ENCODE peak calls at places on chromosomes 13 and 19, in four cellular contexts. Q is H9, U is trophoblast cell, M is mesenchymal stem cell. I is an unnamed sample.

GRCh38 chr19:1045247-1045603 is 5.3 kb downstream of the ABCA7 start:
- DNase-seq in Q (peak; percentile 97), M (peak; percentile 58), U (peak; percentile 62), I (no peak)

GRCh38 chr19:48741222-48741999 is 1.0 kb upstream of the RASIP1 start:
- DNase-seq in M (no peak), Q (peak; percentile 78), U (peak; percentile 23), I (no peak)

GRCh38 chr19:33438987-33439781 is 65.7 kb downstream of the CEBPG start:
- DNase-seq in M (no peak), Q (no peak), U (no peak), I (no peak)

GRCh38 chr19:46935066-46935663 is 74.4 kb downstream of the ARHGAP35 start:
- DNase-seq in U (no peak), M (peak; percentile 47), Q (no peak), I (no peak)

GRCh38 chr19:41219924-41220567 is 1.0 kb downstream of the AXL start:
- DNase-seq in U (no peak), M (peak; percentile 79), Q (no peak), I (no peak)

GRCh38 chr19:55831846-55832245 is at the start of gene NLRP11:
- DNase-seq in U (no peak), Q (no peak), M (no peak), I (no peak)

GRCh38 chr13:112975401-112975939 is 6.5 kb downstream of the MCF2L start:
- DNase-seq in Q (no peak), M (no peak), U (no peak), I (no peak)

GRCh38 chr19:45670670-45671453 is 2.8 kb downstream of the GIPR start:
- DNase-seq in U (peak; percentile 90), M (peak; percentile 88), Q (peak; percentile 96), I (peak; percentile 76)

GRCh38 chr13:107977175-107977574 is 238.2 kb downstream of the LIG4 start:
- DNase-seq in M (no peak), U (no peak), Q (no peak), I (no peak)

GRCh38 chr19:19948800-19949199 is 48.1 kb downstream of the ZNF93 start:
- DNase-seq in U (no peak), M (no peak), Q (no peak), I (no peak)

GRCh38 chr13:96082640-96083039 is 7.3 kb upstream of the HS6ST3 start:
- DNase-seq in Q (no peak), U (no peak), M (no peak), I (no peak)

GRCh38 chr13:97577026-97577425 is 143.1 kb downstream of the RAP2A start:
- DNase-seq in U (no peak), Q (no peak), M (no peak), I (no peak)

GRCh38 chr13:46197299-46197975 is 14.3 kb upstream of the LRRC63 start:
- DNase-seq in U (peak; percentile 89), Q (no peak), M (peak; percentile 5), I (no peak)

GRCh38 chr19:17680235-17680722 is 7.9 kb downstream of the UNC13A start:
- DNase-seq in Q (peak; percentile 52), M (peak; percentile 96), U (peak; percentile 47), I (no peak)

GRCh38 chr19:49512970-49513745 is 697 bp downstream of the FCGRT start:
- DNase-seq in M (peak; percentile 40), Q (peak; percentile 82), U (no peak), I (peak; percentile 53)

GRCh38 chr13:78572459-78572858 is 30.9 kb downstream of the POU4F1 start:
- DNase-seq in Q (no peak), M (no peak), U (no peak), I (no peak)

GRCh38 chr13:110337287-110337686 is 30.2 kb downstream of the COL4A2 start:
- DNase-seq in M (no peak), Q (no peak), U (no peak), I (no peak)

GRCh38 chr13:72782717-72783116 is 784 bp downstream of the PIBF1 start:
- DNase-seq in Q (no peak), U (no peak), M (peak; percentile 58), I (no peak)

GRCh38 chr19:12047868-12048267 is 4.9 kb downstream of the ZNF878 start:
- DNase-seq in Q (no peak), M (no peak), U (peak; percentile 50), I (no peak)

GRCh38 chr19:29596080-29596479 is 10.0 kb upstream of the POP4 start:
- DNase-seq in U (no peak), Q (no peak), M (no peak), I (no peak)

GRCh38 chr19:44643605-44644390 is at the start of gene PVR:
- DNase-seq in Q (peak; percentile 75), U (peak; percentile 84), M (peak; percentile 87), I (peak; percentile 48)

GRCh38 chr13:50916701-50917184 is 7.2 kb downstream of the RNASEH2B start:
- DNase-seq in U (peak; percentile 11), M (peak; percentile 9), Q (no peak), I (no peak)

GRCh38 chr19:29576043-29576442 is 30.0 kb upstream of the POP4 start:
- DNase-seq in M (no peak), U (no peak), Q (peak; percentile 28), I (no peak)

GRCh38 chr13:110306340-110306959 is 507 bp downstream of the COL4A1 start:
- DNase-seq in U (no peak), M (peak; percentile 62), Q (peak; percentile 43), I (no peak)

GRCh38 chr13:27830010-27830409 is 37.7 kb downstream of the GSX1 start:
- DNase-seq in Q (peak; percentile 81), M (peak; percentile 35), U (peak; percentile 74), I (peak; percentile 67)

GRCh38 chr19:16325161-16325527 is 518 bp downstream of the KLF2 start:
- DNase-seq in Q (peak; percentile 46), U (peak; percentile 41), M (peak; percentile 35), I (peak; percentile 17)

GRCh38 chr19:34173145-34173956 is 1.0 kb downstream of the LSM14A start:
- DNase-seq in Q (peak; percentile 65), U (peak; percentile 98), M (peak; percentile 53), I (peak; percentile 64)

GRCh38 chr13:39967199-39967959 is 311.9 kb downstream of the COG6 start:
- DNase-seq in M (no peak), Q (no peak), U (no peak), I (no peak)

GRCh38 chr19:55220525-55220924 is 8.0 kb downstream of the TMEM86B start:
- DNase-seq in M (no peak), U (no peak), Q (peak; percentile 60), I (no peak)

GRCh38 chr13:77310579-77311279 is 16.2 kb downstream of the MYCBP2 start:
- DNase-seq in Q (no peak), M (no peak), U (no peak), I (no peak)

GRCh38 chr13:32432856-32433255 is 4.9 kb upstream of the N4BP2L1 start:
- DNase-seq in Q (no peak), M (peak; percentile 19), U (no peak), I (no peak)

GRCh38 chr19:45474941-45475516 is 7.2 kb downstream of the FOSB start:
- DNase-seq in Q (no peak), U (peak; percentile 92), M (peak; percentile 97), I (no peak)

GRCh38 chr19:16371540-16371986 is 46.9 kb downstream of the KLF2 start:
- DNase-seq in U (no peak), Q (no peak), M (no peak), I (no peak)

GRCh38 chr19:3985643-3986259 is 488 bp upstream of the EEF2 start:
- DNase-seq in U (no peak), Q (no peak), M (no peak), I (peak; percentile 15)
- H3K23ac ChIP-seq in U (no peak overlapping the region), Q (no peak overlapping the region), M (no peak overlapping the region), I (peak overlapping the region; percentile 100)

GRCh38 chr19:13849277-13849676 is 27.7 kb upstream of the NANOS3 start:
- DNase-seq in Q (peak; percentile 30), U (no peak), M (no peak), I (no peak)

GRCh38 chr19:13848811-13849241 is 28.1 kb upstream of the NANOS3 start:
- DNase-seq in M (peak; percentile 66), Q (no peak), U (peak; percentile 66), I (no peak)

GRCh38 chr19:13846533-13847032 is 30.4 kb upstream of the NANOS3 start:
- DNase-seq in M (peak; percentile 99), Q (peak; percentile 95), U (peak; percentile 97), I (no peak)

GRCh38 chr19:13847900-13848677 is 28.8 kb upstream of the NANOS3 start:
- DNase-seq in Q (no peak), U (peak; percentile 31), M (no peak), I (no peak)

GRCh38 chr19:13847033-13847899 is 29.7 kb upstream of the NANOS3 start:
- DNase-seq in M (peak; percentile 97), U (peak; percentile 97), Q (peak; percentile 92), I (peak; percentile 95)
- H3K23ac ChIP-seq in M (peak overlapping the region; percentile 98), U (no peak overlapping the region), Q (no peak overlapping the region), I (peak overlapping the region; percentile 89)

GRCh38 chr13:98998831-98999634 is 21.2 kb upstream of the DOCK9 start:
- DNase-seq in U (peak; percentile 22), M (peak; percentile 68), Q (no peak), I (no peak)
- H3K23ac ChIP-seq in U (no peak overlapping the region), M (no peak overlapping the region), Q (no peak overlapping the region), I (no peak overlapping the region)

DNA sequence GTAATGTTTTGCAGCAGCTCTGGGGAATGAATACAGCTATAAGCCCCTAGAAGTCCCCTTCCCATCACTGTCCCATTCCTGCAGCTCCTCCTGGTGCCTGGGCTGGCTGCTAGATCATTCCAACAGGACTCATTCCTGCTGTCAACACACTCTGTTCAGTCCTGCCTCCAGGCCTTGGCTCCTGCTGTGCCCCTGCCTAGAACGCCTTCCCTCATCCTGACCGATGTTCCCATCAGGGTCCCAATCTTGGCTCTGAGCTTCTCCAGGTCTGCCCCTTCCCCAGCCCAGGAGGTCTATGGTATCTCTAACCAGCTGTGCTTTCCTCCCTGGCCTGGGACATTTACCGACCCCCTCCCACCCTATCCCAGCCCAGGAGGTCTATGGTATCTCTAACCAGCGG is 48.1 kb downstream of the FBN3 start:
- DNase-seq in U (no peak), M (no peak), Q (no peak), I (no peak)
- H3K23ac ChIP-seq in U (no peak overlapping the region), M (no peak overlapping the region), Q (no peak overlapping the region), I (no peak overlapping the region)

DNA sequence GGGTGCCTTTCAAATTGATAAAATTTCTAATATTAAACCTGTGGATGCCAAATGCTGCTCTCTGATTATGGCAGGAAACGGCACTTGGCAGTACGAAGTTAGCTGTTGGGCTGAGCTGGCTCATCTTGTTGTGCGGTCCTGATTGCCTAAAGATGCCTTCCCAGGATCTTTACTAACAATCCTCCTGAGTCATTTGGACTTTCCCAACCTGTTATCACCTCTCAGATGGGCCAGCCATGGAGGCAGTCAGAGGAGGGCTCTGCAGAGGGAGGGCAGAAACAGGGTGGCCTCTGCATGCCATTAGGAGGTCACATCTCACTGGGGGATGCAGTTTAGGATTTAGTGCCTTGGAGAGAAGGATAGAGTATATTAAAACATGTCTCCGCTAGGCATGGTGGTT is 27.3 kb downstream of the ALOX5AP start:
- DNase-seq in Q (no peak), M (no peak), U (peak; percentile 37), I (no peak)
- H3K23ac ChIP-seq in Q (no peak overlapping the region), M (no peak overlapping the region), U (no peak overlapping the region), I (no peak overlapping the region)

GRCh38 chr13:41061914-41062837 is 867 bp downstream of the WBP4 start:
- DNase-seq in Q (no peak), M (peak; percentile 92), U (peak; percentile 85), I (no peak)
- H3K23ac ChIP-seq in Q (no peak overlapping the region), M (no peak overlapping the region), U (no peak overlapping the region), I (no peak overlapping the region)

I was measured in neuronal stem cell.